ENCODE peak calls at places on chromosomes 7 and 10, in seven cellular contexts. V, K, B, L, C, W and F are unnamed samples.
A peak's percentile ranks its signal among the peaks of the same experiment; 100 is the strongest.

GRCh38 chr10:104608076-104608828 is 32.8 kb upstream of the SORCS3 start:
- DNase-seq in V (no peak), K (no peak), B (no peak), L (no peak), C (no peak), W (no peak), F (no peak)

GRCh38 chr7:151708610-151709009 is 168.3 kb downstream of the PRKAG2 start:
- DNase-seq in V (no peak), K (no peak), B (no peak), L (no peak), C (no peak), W (no peak), F (peak; percentile 84)

GRCh38 chr7:7639847-7640220 is 718 bp upstream of the UMAD1 start:
- DNase-seq in V (no peak), K (peak; percentile 46), B (no peak), L (peak; percentile 23), C (no peak), W (peak; percentile 20), F (no peak)

GRCh38 chr10:48608279-48608681 is 3.4 kb upstream of the ARHGAP22 start:
- DNase-seq in V (no peak), K (peak; percentile 44), B (no peak), L (no peak), C (peak; percentile 91), W (peak; percentile 31), F (no peak)

GRCh38 chr7:151468214-151469023 is 28.5 kb upstream of the CRYGN start:
- DNase-seq in V (no peak), K (no peak), B (peak; percentile 72), L (no peak), C (no peak), W (no peak), F (no peak)

GRCh38 chr10:91340613-91341362 is 69.4 kb upstream of the HECTD2 start:
- DNase-seq in V (no peak), K (no peak), B (no peak), L (peak; percentile 95), C (no peak), W (peak; percentile 58), F (peak; percentile 81)

GRCh38 chr7:595621-596010 is 76.0 kb upstream of the PDGFA start:
- DNase-seq in V (no peak), K (no peak), B (no peak), L (no peak), C (no peak), W (no peak), F (no peak)

GRCh38 chr10:17961551-17962422 is 10.1 kb downstream of the SLC39A12 start:
- DNase-seq in V (no peak), K (no peak), B (no peak), L (peak; percentile 89), C (no peak), W (peak; percentile 34), F (no peak)

GRCh38 chr10:67665491-67665890 is 30.5 kb downstream of the CTNNA3 start:
- DNase-seq in V (no peak), K (peak; percentile 7), B (no peak), L (no peak), C (peak; percentile 50), W (no peak), F (peak; percentile 86)

GRCh38 chr7:18320971-18321567 is 174.5 kb upstream of the HDAC9 start:
- DNase-seq in V (no peak), K (peak; percentile 63), B (no peak), L (peak; percentile 29), C (no peak), W (peak; percentile 66), F (no peak)

GRCh38 chr10:43386549-43386948 is 15.1 kb downstream of the FXYD4 start:
- DNase-seq in V (no peak), K (no peak), B (no peak), L (no peak), C (no peak), W (no peak), F (no peak)

GRCh38 chr7:151891182-151891581 is 14.3 kb upstream of the PRKAG2 start:
- DNase-seq in V (no peak), K (no peak), B (no peak), L (no peak), C (peak; percentile 52), W (no peak), F (no peak)

GRCh38 chr7:93055543-93056107 is 62.2 kb downstream of the SAMD9 start:
- DNase-seq in V (no peak), K (peak; percentile 54), B (no peak), L (peak; percentile 18), C (no peak), W (peak; percentile 68), F (no peak)

GRCh38 chr7:18974803-18975202 is 142.6 kb downstream of the TWIST1 start:
- DNase-seq in V (no peak), K (no peak), B (no peak), L (peak; percentile 67), C (no peak), W (no peak), F (no peak)

GRCh38 chr7:74141705-74142104 is 32.5 kb upstream of the EIF4H start:
- DNase-seq in V (no peak), K (no peak), B (no peak), L (no peak), C (peak; percentile 65), W (peak; percentile 3), F (no peak)

GRCh38 chr7:137838706-137839315 is 8.0 kb downstream of the DGKI start:
- DNase-seq in V (no peak), K (no peak), B (no peak), L (no peak), C (no peak), W (no peak), F (no peak)

GRCh38 chr7:144584741-144585140 is 181.2 kb upstream of the NOBOX start:
- DNase-seq in V (no peak), K (no peak), B (no peak), L (no peak), C (no peak), W (no peak), F (no peak)

GRCh38 chr7:12941512-12941911 is 254.1 kb downstream of the ARL4A start:
- DNase-seq in V (no peak), K (peak; percentile 30), B (no peak), L (no peak), C (no peak), W (no peak), F (no peak)

GRCh38 chr10:100713859-100714565 is 31.4 kb upstream of the PAX2 start:
- DNase-seq in V (no peak), K (no peak), B (peak; percentile 63), L (no peak), C (no peak), W (no peak), F (no peak)

GRCh38 chr7:44325811-44326241 is 432 bp upstream of the CAMK2B start:
- DNase-seq in V (no peak), K (no peak), B (no peak), L (no peak), C (peak; percentile 71), W (no peak), F (peak; percentile 61)

GRCh38 chr7:116249969-116250553 is 39.7 kb downstream of the TES start:
- DNase-seq in V (no peak), K (peak; percentile 17), B (no peak), L (peak; percentile 42), C (peak; percentile 74), W (peak; percentile 67), F (no peak)

GRCh38 chr10:115093776-115094361 is 704 bp downstream of the ATRNL1 start:
- DNase-seq in V (no peak), K (peak; percentile 35), B (peak; percentile 73), L (no peak), C (no peak), W (peak; percentile 11), F (peak; percentile 21)

GRCh38 chr10:124589491-124590006 is 127.9 kb downstream of the LHPP start:
- DNase-seq in V (no peak), K (no peak), B (no peak), L (no peak), C (no peak), W (peak; percentile 31), F (no peak)

GRCh38 chr10:99828464-99828863 is 46.0 kb downstream of the ABCC2 start:
- DNase-seq in V (no peak), K (no peak), B (no peak), L (no peak), C (no peak), W (no peak), F (no peak)

GRCh38 chr7:111029574-111030357 is 61.2 kb upstream of the LRRN3 start:
- DNase-seq in V (no peak), K (peak; percentile 33), B (no peak), L (peak; percentile 55), C (no peak), W (peak; percentile 47), F (no peak)

GRCh38 chr7:47254081-47255006 is 327.6 kb downstream of the TNS3 start:
- DNase-seq in V (peak; percentile 90), K (peak; percentile 88), B (peak; percentile 97), L (no peak), C (peak; percentile 93), W (peak; percentile 61), F (peak; percentile 85)

GRCh38 chr7:91772100-91772794 is 108.3 kb downstream of the MTERF1 start:
- DNase-seq in V (no peak), K (no peak), B (no peak), L (peak; percentile 88), C (no peak), W (no peak), F (no peak)

GRCh38 chr10:113139695-113140094 is 189.6 kb downstream of the TCF7L2 start:
- DNase-seq in V (no peak), K (no peak), B (no peak), L (peak; percentile 15), C (no peak), W (peak; percentile 44), F (no peak)
- TF ChIP-seq CTCF in V (no peak), K (peak; percentile 44), B (no peak), L (peak; percentile 31), C (peak; percentile 62), W (peak; percentile 53), F (no peak)

GRCh38 chr10:505459-505858 is 184.0 kb downstream of the DIP2C start:
- DNase-seq in V (no peak), K (no peak), B (no peak), L (no peak), C (no peak), W (no peak), F (no peak)
- H3K9me3 ChIP-seq in V (no peaks in the 10 kb centered on the region), K (no peaks in the 10 kb centered on the region), B (no peaks in the 10 kb centered on the region), L (no peaks in the 10 kb centered on the region), C (peaks cover 11% of the 10 kb centered on the region), W (no peaks in the 10 kb centered on the region), F (no peaks in the 10 kb centered on the region)

DNA sequence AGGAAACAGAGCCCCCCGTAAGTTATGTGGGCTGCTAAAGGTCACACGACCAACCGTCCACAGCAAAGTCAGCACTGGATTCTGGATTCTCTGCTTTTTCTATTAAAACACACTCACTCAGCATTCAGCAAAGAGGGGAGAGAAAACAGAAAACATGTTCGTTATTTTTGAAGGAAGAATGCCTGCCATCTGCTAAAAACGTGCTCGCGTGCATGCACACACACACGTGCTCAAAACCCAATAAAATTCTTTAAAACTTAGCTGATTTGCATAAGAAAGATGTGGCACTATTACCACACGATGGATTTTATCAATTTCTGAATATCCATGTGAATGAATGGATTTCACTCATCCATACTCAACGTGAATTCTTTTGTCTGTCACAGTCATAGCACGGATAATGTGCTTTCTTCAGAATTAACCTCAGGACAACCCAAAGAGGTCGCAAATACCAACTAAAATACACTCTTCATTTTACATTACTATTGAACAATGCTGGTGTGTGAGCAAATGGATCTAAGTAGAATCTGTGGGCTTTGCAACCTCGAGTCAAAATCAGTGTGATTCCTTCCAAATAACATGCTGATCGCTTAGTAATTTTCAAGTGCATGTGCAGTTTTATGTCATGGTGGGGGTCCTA is 40.8 kb downstream of the NRP1 start:
- DNase-seq in V (no peak), K (no peak), B (no peak), L (no peak), C (no peak), W (no peak), F (no peak)
- H3K4me1 ChIP-seq in V (peaks cover 24% of the 10 kb centered on the region), K (peaks cover 17% of the 10 kb centered on the region), B (peaks cover 9% of the 10 kb centered on the region), L (peaks cover 29% of the 10 kb centered on the region), C (peaks cover 15% of the 10 kb centered on the region), W (peaks cover 14% of the 10 kb centered on the region), F (peaks cover 34% of the 10 kb centered on the region)

GRCh38 chr7:16409777-16410176 is 11.6 kb downstream of the CRPPA start:
- DNase-seq in V (no peak), K (no peak), B (no peak), L (no peak), C (no peak), W (no peak), F (no peak)
- TF ChIP-seq CTCF in V (no peak), K (peak; percentile 7), B (no peak), L (no peak), C (peak; percentile 21), W (no peak), F (no peak)